ENCODE peak calls at places on chromosome 3, in six cellular contexts. J is AG09309, F is stomach, B is astrocyte of the spinal cord, X is prostate gland, M is AG04449. E is an unnamed sample.
A peak's percentile ranks its signal among the peaks of the same experiment; 100 is the strongest.

GRCh38 chr3:123678108-123678511 is 93.3 kb upstream of the HACD2 start:
- DNase-seq in J (peak; percentile 78), F (no peak), B (peak; percentile 93), X (no peak), M (peak; percentile 81), E (peak; percentile 48)

GRCh38 chr3:190870125-190870524 is 7.6 kb upstream of the GMNC start:
- DNase-seq in J (no peak), F (no peak), B (no peak), X (no peak), M (no peak), E (no peak)

GRCh38 chr3:10365791-10366190 is 44.9 kb upstream of the SEC13 start:
- DNase-seq in J (no peak), F (no peak), B (peak; percentile 64), X (no peak), M (peak; percentile 51), E (peak; percentile 42)

GRCh38 chr3:28348286-28348636 is 260 bp upstream of the ZCWPW2 start:
- DNase-seq in J (peak; percentile 82), F (no peak), B (no peak), X (no peak), M (peak; percentile 60), E (peak; percentile 91)

GRCh38 chr3:100518983-100519382 is 26.6 kb downstream of the TMEM45A start:
- DNase-seq in J (no peak), F (no peak), B (no peak), X (no peak), M (no peak), E (peak; percentile 72)

GRCh38 chr3:78880588-78881461 is 887.0 kb downstream of the ROBO1 start:
- DNase-seq in J (no peak), F (no peak), B (no peak), X (no peak), M (no peak), E (no peak)

GRCh38 chr3:58111513-58112184 is 99.1 kb downstream of the DNASE1L3 start:
- DNase-seq in J (no peak), F (peak; percentile 91), B (no peak), X (peak; percentile 94), M (no peak), E (peak; percentile 92)

GRCh38 chr3:142259359-142259758 is 34.0 kb upstream of the GK5 start:
- DNase-seq in J (no peak), F (no peak), B (no peak), X (no peak), M (no peak), E (no peak)

GRCh38 chr3:83934208-83935150 is 1024.3 kb upstream of the CADM2 start:
- DNase-seq in J (no peak), F (no peak), B (peak; percentile 59), X (peak; percentile 41), M (no peak), E (peak; percentile 99)

GRCh38 chr3:56966104-56966503 is 94.4 kb upstream of the SPATA12 start:
- DNase-seq in J (no peak), F (no peak), B (no peak), X (no peak), M (no peak), E (no peak)

GRCh38 chr3:180402463-180403073 is 199.4 kb upstream of the TTC14 start:
- DNase-seq in J (no peak), F (no peak), B (no peak), X (no peak), M (no peak), E (peak; percentile 52)

GRCh38 chr3:79521221-79521848 is 246.5 kb downstream of the ROBO1 start:
- DNase-seq in J (no peak), F (no peak), B (peak; percentile 59), X (no peak), M (no peak), E (peak; percentile 52)

GRCh38 chr3:149717391-149718056 is 34.8 kb downstream of the COMMD2 start:
- DNase-seq in J (peak; percentile 53), F (peak; percentile 45), B (peak; percentile 85), X (peak; percentile 53), M (peak; percentile 37), E (peak; percentile 78)

GRCh38 chr3:74214286-74214685 is 400.2 kb downstream of the CNTN3 start:
- DNase-seq in J (no peak), F (no peak), B (no peak), X (no peak), M (no peak), E (no peak)

GRCh38 chr3:69013256-69014021 is at the start of gene EOGT:
- DNase-seq in J (no peak), F (peak; percentile 89), B (peak; percentile 89), X (peak; percentile 88), M (peak; percentile 24), E (peak; percentile 87)

GRCh38 chr3:69011331-69011730 is 2.2 kb downstream of the EOGT start:
- DNase-seq in J (no peak), F (no peak), B (no peak), X (no peak), M (no peak), E (peak; percentile 34)

GRCh38 chr3:69012111-69012835 is 1.2 kb downstream of the EOGT start:
- DNase-seq in J (peak; percentile 67), F (no peak), B (no peak), X (peak; percentile 81), M (no peak), E (peak; percentile 93)

GRCh38 chr3:69014022-69014580 is 617 bp upstream of the EOGT start:
- DNase-seq in J (no peak), F (no peak), B (no peak), X (no peak), M (no peak), E (no peak)

GRCh38 chr3:69012836-69013255 is 638 bp downstream of the EOGT start:
- DNase-seq in J (no peak), F (peak; percentile 53), B (peak; percentile 52), X (peak; percentile 20), M (no peak), E (no peak)
- H3K4me3 ChIP-seq in J (peak overlapping the region; percentile 78), F (peak overlapping the region; percentile 86), B (peak overlapping the region; percentile 56), X (peak overlapping the region; percentile 94), M (peak overlapping the region; percentile 72), E (peak overlapping the region; percentile 60)

GRCh38 chr3:97969541-97969940 is 2.7 kb downstream of the RIOX2 start:
- DNase-seq in J (no peak), F (no peak), B (no peak), X (no peak), M (no peak), E (no peak)

GRCh38 chr3:97970131-97970530 is 2.1 kb downstream of the RIOX2 start:
- DNase-seq in J (no peak), F (no peak), B (no peak), X (no peak), M (no peak), E (no peak)

GRCh38 chr3:97970929-97971460 is 1.2 kb downstream of the RIOX2 start:
- DNase-seq in J (no peak), F (no peak), B (no peak), X (no peak), M (no peak), E (no peak)

GRCh38 chr3:97968376-97968775 is 3.9 kb downstream of the RIOX2 start:
- DNase-seq in J (no peak), F (no peak), B (no peak), X (no peak), M (no peak), E (no peak)

GRCh38 chr3:97967966-97968365 is 4.3 kb downstream of the RIOX2 start:
- DNase-seq in J (no peak), F (no peak), B (no peak), X (no peak), M (no peak), E (no peak)
- TF ChIP-seq CTCF in J (no peak), F (no peak), B (peak; percentile 13), X (no peak), M (no peak), E (no peak)

GRCh38 chr3:119677641-119677934 is 382 bp upstream of the COX17 start:
- DNase-seq in J (no peak), F (no peak), B (no peak), X (no peak), M (no peak), E (no peak)

GRCh38 chr3:119676771-119677640 is at the start of gene COX17:
- DNase-seq in J (peak; percentile 87), F (peak; percentile 98), B (peak; percentile 95), X (peak; percentile 96), M (peak; percentile 71), E (peak; percentile 97)

GRCh38 chr3:119676020-119676419 is 1.2 kb downstream of the COX17 start:
- DNase-seq in J (no peak), F (no peak), B (no peak), X (no peak), M (no peak), E (no peak)

GRCh38 chr3:119673875-119674274 is 3.3 kb downstream of the COX17 start:
- DNase-seq in J (no peak), F (no peak), B (no peak), X (no peak), M (no peak), E (no peak)

GRCh38 chr3:119675188-119675874 is 1.9 kb downstream of the COX17 start:
- DNase-seq in J (no peak), F (no peak), B (no peak), X (no peak), M (no peak), E (no peak)
- H3K4me3 ChIP-seq in J (no peak overlapping the region), F (no peak overlapping the region), B (no peak overlapping the region), X (no peak overlapping the region), M (no peak overlapping the region), E (no peak overlapping the region)

DNA sequence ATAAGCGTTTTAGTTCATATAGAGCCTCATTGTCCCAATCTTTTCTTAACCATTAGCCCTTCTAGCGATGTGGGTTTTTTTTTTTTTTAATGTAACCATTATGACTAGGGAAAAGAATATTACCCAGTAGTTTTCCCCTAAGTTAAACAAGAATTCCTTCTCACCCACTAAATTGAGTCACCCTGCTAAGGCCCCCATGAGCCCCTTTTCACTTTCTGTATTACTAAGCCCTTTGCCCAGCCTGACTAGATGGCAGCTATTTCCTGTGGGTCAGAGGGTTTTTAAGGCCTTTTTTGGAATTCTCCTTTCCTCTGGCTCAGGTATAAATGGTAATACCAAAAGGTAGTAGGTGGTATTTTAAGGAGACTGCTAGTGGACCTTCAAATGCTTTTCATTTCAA is 229.2 kb upstream of the CTNNB1 start:
- DNase-seq in J (no peak), F (no peak), B (no peak), X (no peak), M (no peak), E (no peak)
- TF ChIP-seq CTCF in J (no peak), F (no peak), B (no peak), X (no peak), M (no peak), E (no peak)

GRCh38 chr3:124730920-124731297 is 657 bp downstream of the UMPS start:
- DNase-seq in J (no peak), F (no peak), B (no peak), X (no peak), M (no peak), E (no peak)

GRCh38 chr3:124730129-124730919 is at the start of gene UMPS:
- DNase-seq in J (no peak), F (peak; percentile 93), B (peak; percentile 85), X (peak; percentile 82), M (no peak), E (peak; percentile 81)

DNA sequence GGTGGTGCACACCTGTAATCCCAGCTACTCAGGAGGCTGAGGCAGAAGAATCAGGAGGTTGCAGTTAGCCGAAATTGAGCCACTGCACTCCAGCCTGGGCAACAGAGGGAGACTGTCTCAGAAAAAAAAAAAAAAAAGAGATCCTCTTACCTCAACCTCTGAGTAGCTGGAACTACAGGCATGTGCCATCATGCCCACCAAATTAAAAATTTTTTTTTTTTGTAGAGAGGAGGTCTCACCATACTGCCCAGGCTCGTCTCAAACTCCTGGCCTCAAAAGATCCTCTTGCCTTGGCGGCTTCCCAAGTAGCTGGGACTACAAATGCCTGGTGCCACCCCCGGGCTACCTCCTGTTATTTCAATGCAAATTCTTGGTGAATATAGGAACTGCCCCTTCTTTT is 1.5 kb downstream of the UMPS start:
- DNase-seq in J (no peak), F (no peak), B (no peak), X (no peak), M (no peak), E (peak; percentile 37)
- H3K4me3 ChIP-seq in J (no peak overlapping the region), F (no peak overlapping the region), B (no peak overlapping the region), X (no peak overlapping the region), M (no peak overlapping the region), E (peak overlapping the region; percentile 96)

E was measured in epithelial cell of esophagus.